ENCODE peak calls at places on chromosomes 13 and 19, in five cellular contexts. One of them, this sample, is unnamed.

GRCh38 chr13:35630551-35631275 is 154.2 kb upstream of the MAB21L1 start:
- DNase-seq in neural progenitor cell: peak
- DNase-seq in AG09319: peak
- DNase-seq in right lobe of liver: no peak
- DNase-seq in progenitor cell of endocrine pancreas: no peak
- DNase-seq in this sample: peak

GRCh38 chr13:77919351-77920294 is 992 bp upstream of the EDNRB start:
- DNase-seq in AG09319: no peak
- DNase-seq in progenitor cell of endocrine pancreas: no peak
- DNase-seq in right lobe of liver: peak
- DNase-seq in neural progenitor cell: peak
- DNase-seq in this sample: no peak

GRCh38 chr13:109100705-109101104 is 471.3 kb downstream of the MYO16 start:
- DNase-seq in right lobe of liver: no peak
- DNase-seq in neural progenitor cell: no peak
- DNase-seq in AG09319: no peak
- DNase-seq in progenitor cell of endocrine pancreas: no peak
- DNase-seq in this sample: no peak

GRCh38 chr13:100495455-100495854 is 93.1 kb downstream of the GGACT start:
- DNase-seq in neural progenitor cell: no peak
- DNase-seq in AG09319: no peak
- DNase-seq in progenitor cell of endocrine pancreas: no peak
- DNase-seq in right lobe of liver: no peak
- DNase-seq in this sample: no peak

GRCh38 chr13:29595380-29596063 is at the start of gene SLC7A1:
- DNase-seq in progenitor cell of endocrine pancreas: peak
- DNase-seq in AG09319: peak
- DNase-seq in right lobe of liver: peak
- DNase-seq in neural progenitor cell: peak
- DNase-seq in this sample: peak

GRCh38 chr19:41936416-41936850 is 8.2 kb upstream of the ERFL start:
- DNase-seq in right lobe of liver: no peak
- DNase-seq in progenitor cell of endocrine pancreas: no peak
- DNase-seq in neural progenitor cell: no peak
- DNase-seq in AG09319: no peak
- DNase-seq in this sample: no peak

GRCh38 chr13:20441066-20441465 is 84.6 kb downstream of the CRYL1 start:
- DNase-seq in progenitor cell of endocrine pancreas: no peak
- DNase-seq in right lobe of liver: no peak
- DNase-seq in neural progenitor cell: no peak
- DNase-seq in AG09319: no peak
- DNase-seq in this sample: no peak

GRCh38 chr13:35191883-35192282 is 249.8 kb downstream of the NBEA start:
- DNase-seq in neural progenitor cell: no peak
- DNase-seq in right lobe of liver: no peak
- DNase-seq in AG09319: peak
- DNase-seq in progenitor cell of endocrine pancreas: no peak
- DNase-seq in this sample: no peak

GRCh38 chr13:80901111-80902014 is 560.4 kb upstream of the SPRY2 start:
- DNase-seq in neural progenitor cell: no peak
- DNase-seq in progenitor cell of endocrine pancreas: no peak
- DNase-seq in right lobe of liver: no peak
- DNase-seq in AG09319: no peak
- DNase-seq in this sample: no peak

GRCh38 chr19:919157-920050 is 2.3 kb downstream of the KISS1R start:
- DNase-seq in progenitor cell of endocrine pancreas: no peak
- DNase-seq in right lobe of liver: no peak
- DNase-seq in AG09319: no peak
- DNase-seq in neural progenitor cell: peak
- DNase-seq in this sample: no peak

GRCh38 chr13:21688056-21688455 is 17.2 kb downstream of the FGF9 start:
- DNase-seq in neural progenitor cell: no peak
- DNase-seq in AG09319: no peak
- DNase-seq in progenitor cell of endocrine pancreas: no peak
- DNase-seq in right lobe of liver: no peak
- DNase-seq in this sample: no peak

GRCh38 chr13:37058801-37059135 is 720 bp downstream of the SUPT20H start:
- DNase-seq in neural progenitor cell: peak
- DNase-seq in right lobe of liver: no peak
- DNase-seq in progenitor cell of endocrine pancreas: no peak
- DNase-seq in AG09319: no peak
- DNase-seq in this sample: no peak

GRCh38 chr13:43390582-43390981 is 367.2 kb downstream of the DNAJC15 start:
- DNase-seq in right lobe of liver: no peak
- DNase-seq in progenitor cell of endocrine pancreas: no peak
- DNase-seq in AG09319: no peak
- DNase-seq in neural progenitor cell: no peak
- DNase-seq in this sample: no peak

GRCh38 chr13:98068511-98068910 is 74.4 kb upstream of the FARP1 start:
- DNase-seq in neural progenitor cell: no peak
- DNase-seq in right lobe of liver: no peak
- DNase-seq in AG09319: no peak
- DNase-seq in progenitor cell of endocrine pancreas: no peak
- DNase-seq in this sample: no peak

GRCh38 chr19:41376998-41377365 is 649 bp downstream of the TMEM91 start:
- DNase-seq in progenitor cell of endocrine pancreas: no peak
- DNase-seq in neural progenitor cell: no peak
- DNase-seq in AG09319: no peak
- DNase-seq in right lobe of liver: no peak
- DNase-seq in this sample: no peak

GRCh38 chr19:41755328-41755913 is at the start of gene CEACAM6:
- DNase-seq in neural progenitor cell: no peak
- DNase-seq in right lobe of liver: no peak
- DNase-seq in progenitor cell of endocrine pancreas: no peak
- DNase-seq in AG09319: no peak
- DNase-seq in this sample: no peak

GRCh38 chr19:6800991-6801396 is 28.5 kb downstream of the VAV1 start:
- DNase-seq in progenitor cell of endocrine pancreas: no peak
- DNase-seq in neural progenitor cell: no peak
- DNase-seq in AG09319: no peak
- DNase-seq in right lobe of liver: no peak
- DNase-seq in this sample: peak

GRCh38 chr13:39455534-39456175 is 147.3 kb downstream of the LHFPL6 start:
- DNase-seq in AG09319: no peak
- DNase-seq in right lobe of liver: no peak
- DNase-seq in progenitor cell of endocrine pancreas: no peak
- DNase-seq in neural progenitor cell: no peak
- DNase-seq in this sample: no peak

GRCh38 chr19:52277471-52277870 is 8.1 kb downstream of the ZNF766 start:
- DNase-seq in AG09319: no peak
- DNase-seq in progenitor cell of endocrine pancreas: no peak
- DNase-seq in neural progenitor cell: no peak
- DNase-seq in right lobe of liver: no peak
- DNase-seq in this sample: no peak

GRCh38 chr19:33047422-33047821 is 17.3 kb downstream of the RHPN2 start:
- DNase-seq in progenitor cell of endocrine pancreas: peak
- DNase-seq in right lobe of liver: no peak
- DNase-seq in neural progenitor cell: no peak
- DNase-seq in AG09319: no peak
- DNase-seq in this sample: no peak

GRCh38 chr19:3186377-3186688 is 603 bp downstream of the NCLN start:
- DNase-seq in AG09319: no peak
- DNase-seq in neural progenitor cell: peak
- DNase-seq in right lobe of liver: no peak
- DNase-seq in progenitor cell of endocrine pancreas: no peak
- DNase-seq in this sample: no peak

GRCh38 chr13:41942462-41943094 is 18.3 kb downstream of the VWA8 start:
- DNase-seq in neural progenitor cell: peak
- DNase-seq in AG09319: no peak
- DNase-seq in right lobe of liver: no peak
- DNase-seq in progenitor cell of endocrine pancreas: no peak
- DNase-seq in this sample: peak

GRCh38 chr13:44153536-44153935 is 220.1 kb upstream of the SERP2 start:
- DNase-seq in right lobe of liver: no peak
- DNase-seq in neural progenitor cell: no peak
- DNase-seq in AG09319: no peak
- DNase-seq in progenitor cell of endocrine pancreas: no peak
- DNase-seq in this sample: no peak

GRCh38 chr19:28638445-28638844 is 574.5 kb downstream of the UQCRFS1 start:
- DNase-seq in progenitor cell of endocrine pancreas: no peak
- DNase-seq in AG09319: no peak
- DNase-seq in neural progenitor cell: no peak
- DNase-seq in right lobe of liver: no peak
- DNase-seq in this sample: no peak

GRCh38 chr19:49930483-49931011 is 1.2 kb upstream of the NUP62 start:
- DNase-seq in progenitor cell of endocrine pancreas: no peak
- DNase-seq in right lobe of liver: peak
- DNase-seq in neural progenitor cell: no peak
- DNase-seq in AG09319: no peak
- DNase-seq in this sample: no peak

GRCh38 chr13:65470781-65471180 is 1759.4 kb downstream of the PCDH9 start:
- DNase-seq in neural progenitor cell: no peak
- DNase-seq in right lobe of liver: no peak
- DNase-seq in progenitor cell of endocrine pancreas: no peak
- DNase-seq in AG09319: no peak
- DNase-seq in this sample: no peak

DNA sequence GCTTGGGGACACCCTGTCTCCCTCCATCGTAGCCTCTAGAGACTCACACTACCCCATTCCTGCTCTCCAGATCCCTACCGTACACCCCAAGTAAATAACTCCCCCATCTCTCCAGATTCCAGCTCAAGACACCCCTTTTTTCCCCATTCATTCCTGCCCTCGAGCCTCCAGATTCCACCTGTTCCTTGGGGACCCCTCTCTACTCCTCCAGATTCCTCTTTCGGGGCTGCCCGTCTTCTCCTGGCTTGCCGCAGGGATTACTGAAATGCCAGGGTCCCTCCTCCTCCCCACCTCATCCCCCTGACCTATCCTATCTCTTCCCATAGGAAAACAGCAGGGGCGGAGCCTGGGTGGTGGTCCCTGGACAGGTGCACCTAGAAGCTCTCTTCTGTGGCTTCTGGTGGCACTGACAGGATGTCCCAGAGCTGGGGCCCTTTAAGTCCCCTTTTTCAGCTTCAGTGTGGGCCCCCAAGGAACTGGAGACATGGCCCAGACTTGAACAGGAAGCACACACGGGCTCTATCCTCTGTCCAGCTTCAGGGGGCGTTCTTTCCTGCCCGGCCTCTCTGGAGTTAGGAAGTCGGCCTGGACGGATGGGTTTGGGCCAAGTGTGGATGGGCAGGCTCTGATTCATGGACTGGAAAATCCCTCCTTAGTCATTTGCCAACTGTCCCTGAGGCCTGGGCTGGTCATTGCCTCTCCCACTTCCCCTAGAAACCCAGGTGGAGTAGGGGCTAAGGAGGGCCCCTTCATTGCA is 1.2 kb downstream of the ZSWIM4 start:
- DNase-seq in AG09319: peak
- DNase-seq in progenitor cell of endocrine pancreas: no peak
- DNase-seq in right lobe of liver: peak
- DNase-seq in neural progenitor cell: peak
- DNase-seq in this sample: peak
- TF ChIP-seq CTCF in AG09319: peak
- TF ChIP-seq CTCF in progenitor cell of endocrine pancreas: no peak
- TF ChIP-seq CTCF in right lobe of liver: no peak
- TF ChIP-seq CTCF in neural progenitor cell: no peak
- TF ChIP-seq CTCF in this sample: peak

GRCh38 chr13:91162180-91162579 is 185.3 kb upstream of the MIR17HG start:
- DNase-seq in progenitor cell of endocrine pancreas: no peak
- DNase-seq in right lobe of liver: no peak
- DNase-seq in AG09319: no peak
- DNase-seq in neural progenitor cell: peak
- DNase-seq in this sample: no peak
- TF ChIP-seq CTCF in progenitor cell of endocrine pancreas: peak
- TF ChIP-seq CTCF in right lobe of liver: no peak
- TF ChIP-seq CTCF in AG09319: no peak
- TF ChIP-seq CTCF in neural progenitor cell: peak
- TF ChIP-seq CTCF in this sample: peak

DNA sequence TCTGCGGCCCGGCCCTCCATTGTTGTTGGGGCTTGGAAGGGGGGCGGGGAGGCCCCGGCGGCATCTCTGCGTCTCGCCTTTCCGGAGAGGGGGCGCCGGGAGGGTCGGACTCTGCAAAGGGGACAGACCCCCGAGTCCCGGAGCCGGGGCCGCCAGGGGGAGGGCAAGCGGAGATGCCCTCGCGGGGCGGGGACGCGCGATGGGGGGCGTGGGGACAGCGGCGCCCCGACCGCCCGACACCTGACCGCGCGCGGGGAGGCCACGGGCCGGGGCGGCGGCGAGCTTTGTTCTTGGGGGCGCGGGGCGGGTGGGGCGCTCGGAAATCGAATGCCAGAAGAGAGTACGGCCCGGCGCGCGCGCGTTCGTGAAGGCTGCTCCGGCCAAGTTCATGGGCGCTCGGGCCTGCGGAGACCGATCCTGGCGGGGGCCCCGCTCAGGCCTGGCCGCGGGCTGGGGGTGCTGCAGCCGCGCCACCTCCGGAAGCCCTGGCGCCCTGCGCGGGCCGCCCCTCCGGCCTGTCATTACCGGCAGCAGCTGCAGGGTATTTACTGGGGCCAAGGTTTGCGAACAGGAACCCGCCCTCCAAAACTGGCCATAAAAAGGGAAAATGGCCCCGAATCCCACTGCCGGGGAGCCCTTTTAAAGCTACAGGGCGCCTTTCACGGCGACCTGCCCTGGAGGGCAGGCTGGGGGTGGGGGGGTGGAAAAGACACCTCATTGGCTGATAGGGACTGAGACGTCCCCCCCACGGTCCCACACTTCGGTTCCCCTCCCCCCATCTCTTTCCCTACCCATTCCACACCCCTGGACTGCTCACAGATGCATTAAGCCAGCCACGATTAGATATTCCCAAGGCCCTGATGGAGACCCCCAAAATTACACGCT is 11.1 kb upstream of the NANOS3 start:
- DNase-seq in progenitor cell of endocrine pancreas: peak
- DNase-seq in neural progenitor cell: peak
- DNase-seq in right lobe of liver: no peak
- DNase-seq in AG09319: no peak
- DNase-seq in this sample: no peak
- TF ChIP-seq CTCF in progenitor cell of endocrine pancreas: peak
- TF ChIP-seq CTCF in neural progenitor cell: no peak
- TF ChIP-seq CTCF in right lobe of liver: no peak
- TF ChIP-seq CTCF in AG09319: no peak
- TF ChIP-seq CTCF in this sample: no peak

DNA sequence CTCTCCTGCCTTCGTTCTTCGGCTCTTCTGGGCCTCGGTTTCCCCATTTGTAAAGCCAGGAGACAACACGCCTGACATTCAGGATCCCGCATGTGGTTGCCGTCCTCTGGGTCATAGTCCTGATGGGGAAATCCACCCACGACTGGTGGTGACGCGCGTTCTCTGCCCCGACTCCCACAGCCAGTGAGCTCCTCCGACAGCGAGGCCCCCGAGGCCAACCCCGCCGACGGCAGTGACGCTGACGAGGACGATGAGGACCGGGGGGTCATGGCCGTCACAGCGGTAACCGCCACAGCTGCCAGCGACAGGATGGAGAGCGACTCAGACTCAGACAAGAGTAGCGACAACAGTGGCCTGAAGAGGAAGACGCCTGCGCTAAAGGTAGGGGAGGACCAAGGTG is 16.4 kb downstream of the HDGFL2 start:
- DNase-seq in right lobe of liver: no peak
- DNase-seq in progenitor cell of endocrine pancreas: no peak
- DNase-seq in AG09319: no peak
- DNase-seq in neural progenitor cell: no peak
- DNase-seq in this sample: no peak
- TF ChIP-seq CTCF in right lobe of liver: no peak
- TF ChIP-seq CTCF in progenitor cell of endocrine pancreas: no peak
- TF ChIP-seq CTCF in AG09319: no peak
- TF ChIP-seq CTCF in neural progenitor cell: no peak
- TF ChIP-seq CTCF in this sample: no peak

This sample was measured in astrocyte of the cerebellum.